ENCODE peak calls at places on chromosomes 13 and 19, in four cellular contexts. One of them, this sample, is unnamed. For H3K4me1, the result is how much of the 10 kb centered on the place peaks cover.

GRCh38 chr13:39501711-39502324 is 101.2 kb downstream of the LHFPL6 start:
- DNase-seq in GM23338: no peak
- DNase-seq in CD8-positive, alpha-beta T cell: no peak
- DNase-seq in psoas muscle: no peak
- DNase-seq in this sample: no peak

GRCh38 chr13:19158526-19158925 is 23.1 kb downstream of the TUBA3C start:
- DNase-seq in GM23338: no peak
- DNase-seq in CD8-positive, alpha-beta T cell: no peak
- DNase-seq in psoas muscle: no peak
- DNase-seq in this sample: no peak

GRCh38 chr13:24142886-24143285 is 17.6 kb upstream of the SPATA13 start:
- DNase-seq in GM23338: no peak
- DNase-seq in CD8-positive, alpha-beta T cell: no peak
- DNase-seq in psoas muscle: no peak
- DNase-seq in this sample: no peak

GRCh38 chr13:37598572-37598971 is at the start of gene POSTN:
- DNase-seq in GM23338: no peak
- DNase-seq in CD8-positive, alpha-beta T cell: no peak
- DNase-seq in psoas muscle: no peak
- DNase-seq in this sample: no peak

GRCh38 chr13:44403720-44404063 is 30.1 kb downstream of the SERP2 start:
- DNase-seq in GM23338: peak
- DNase-seq in CD8-positive, alpha-beta T cell: no peak
- DNase-seq in psoas muscle: no peak
- DNase-seq in this sample: no peak

GRCh38 chr13:113976711-113977684 is 3.1 kb upstream of the C13orf46 start:
- DNase-seq in GM23338: no peak
- DNase-seq in CD8-positive, alpha-beta T cell: no peak
- DNase-seq in psoas muscle: peak
- DNase-seq in this sample: no peak

GRCh38 chr19:47044946-47045866 is 3.2 kb downstream of the TMEM160 start:
- DNase-seq in GM23338: no peak
- DNase-seq in CD8-positive, alpha-beta T cell: no peak
- DNase-seq in psoas muscle: no peak
- DNase-seq in this sample: no peak

GRCh38 chr19:5339950-5340636 is 519 bp downstream of the PTPRS start:
- DNase-seq in GM23338: peak
- DNase-seq in CD8-positive, alpha-beta T cell: no peak
- DNase-seq in psoas muscle: no peak
- DNase-seq in this sample: no peak

GRCh38 chr19:7153008-7153407 is 83.5 kb downstream of the ZNF557 start:
- DNase-seq in GM23338: no peak
- DNase-seq in CD8-positive, alpha-beta T cell: no peak
- DNase-seq in psoas muscle: no peak
- DNase-seq in this sample: no peak

GRCh38 chr19:41161903-41162302 is 31.1 kb upstream of the CYP2S1 start:
- DNase-seq in GM23338: peak
- DNase-seq in CD8-positive, alpha-beta T cell: no peak
- DNase-seq in psoas muscle: no peak
- DNase-seq in this sample: no peak

GRCh38 chr19:35123573-35123972 is 8.0 kb downstream of the FXYD3 start:
- DNase-seq in GM23338: no peak
- DNase-seq in CD8-positive, alpha-beta T cell: no peak
- DNase-seq in psoas muscle: peak
- DNase-seq in this sample: no peak

GRCh38 chr19:58350001-58350801 is 3.1 kb downstream of the A1BG start:
- DNase-seq in GM23338: peak
- DNase-seq in CD8-positive, alpha-beta T cell: no peak
- DNase-seq in psoas muscle: no peak
- DNase-seq in this sample: no peak

GRCh38 chr13:40992678-40993077 is 26.4 kb downstream of the ELF1 start:
- DNase-seq in GM23338: no peak
- DNase-seq in CD8-positive, alpha-beta T cell: no peak
- DNase-seq in psoas muscle: no peak
- DNase-seq in this sample: no peak

GRCh38 chr19:982567-983170 is 1.5 kb upstream of the WDR18 start:
- DNase-seq in GM23338: peak
- DNase-seq in CD8-positive, alpha-beta T cell: peak
- DNase-seq in psoas muscle: peak
- DNase-seq in this sample: no peak

GRCh38 chr19:32252333-32252669 is 93.1 kb upstream of the ZNF507 start:
- DNase-seq in GM23338: no peak
- DNase-seq in CD8-positive, alpha-beta T cell: no peak
- DNase-seq in psoas muscle: no peak
- DNase-seq in this sample: no peak

GRCh38 chr19:16605552-16605951 is 22.5 kb downstream of the MED26 start:
- DNase-seq in GM23338: no peak
- DNase-seq in CD8-positive, alpha-beta T cell: no peak
- DNase-seq in psoas muscle: peak
- DNase-seq in this sample: no peak

GRCh38 chr19:23415561-23416191 is 20.4 kb upstream of the ZNF91 start:
- DNase-seq in GM23338: peak
- DNase-seq in CD8-positive, alpha-beta T cell: no peak
- DNase-seq in psoas muscle: peak
- DNase-seq in this sample: no peak

GRCh38 chr19:33096005-33096404 is 15.0 kb downstream of the GPATCH1 start:
- DNase-seq in GM23338: no peak
- DNase-seq in CD8-positive, alpha-beta T cell: no peak
- DNase-seq in psoas muscle: no peak
- DNase-seq in this sample: no peak

GRCh38 chr13:39506559-39507390 is 96.2 kb downstream of the LHFPL6 start:
- DNase-seq in GM23338: peak
- DNase-seq in CD8-positive, alpha-beta T cell: no peak
- DNase-seq in psoas muscle: no peak
- DNase-seq in this sample: no peak

GRCh38 chr19:13817615-13818371 is 22.6 kb downstream of the ZSWIM4 start:
- DNase-seq in GM23338: peak
- DNase-seq in CD8-positive, alpha-beta T cell: no peak
- DNase-seq in psoas muscle: no peak
- DNase-seq in this sample: peak

GRCh38 chr13:64305246-64305645 is 2889.6 kb upstream of the PCDH20 start:
- DNase-seq in GM23338: no peak
- DNase-seq in CD8-positive, alpha-beta T cell: no peak
- DNase-seq in psoas muscle: no peak
- DNase-seq in this sample: no peak

GRCh38 chr19:45864629-45865082 is 530 bp downstream of the FOXA3 start:
- DNase-seq in GM23338: no peak
- DNase-seq in CD8-positive, alpha-beta T cell: no peak
- DNase-seq in psoas muscle: no peak
- DNase-seq in this sample: no peak

GRCh38 chr13:113869263-113869662 is 5.4 kb upstream of the GAS6 start:
- DNase-seq in GM23338: no peak
- DNase-seq in CD8-positive, alpha-beta T cell: no peak
- DNase-seq in psoas muscle: no peak
- DNase-seq in this sample: no peak

GRCh38 chr13:45374917-45375316 is 33.9 kb upstream of the TPT1 start:
- DNase-seq in GM23338: no peak
- DNase-seq in CD8-positive, alpha-beta T cell: no peak
- DNase-seq in psoas muscle: no peak
- DNase-seq in this sample: no peak

GRCh38 chr13:52160053-52160452 is 656 bp upstream of the NEK3 start:
- DNase-seq in GM23338: no peak
- DNase-seq in CD8-positive, alpha-beta T cell: no peak
- DNase-seq in psoas muscle: no peak
- DNase-seq in this sample: no peak

GRCh38 chr13:99909836-99910619 is 61.5 kb downstream of the ZIC5 start:
- DNase-seq in GM23338: no peak
- DNase-seq in CD8-positive, alpha-beta T cell: no peak
- DNase-seq in psoas muscle: no peak
- DNase-seq in this sample: no peak

GRCh38 chr13:32135655-32136054 is 104.1 kb downstream of the FRY start:
- DNase-seq in GM23338: no peak
- DNase-seq in CD8-positive, alpha-beta T cell: no peak
- DNase-seq in psoas muscle: no peak
- DNase-seq in this sample: no peak

GRCh38 chr19:48896191-48896720 is 2.3 kb downstream of the TULP2 start:
- DNase-seq in GM23338: peak
- DNase-seq in CD8-positive, alpha-beta T cell: peak
- DNase-seq in psoas muscle: peak
- DNase-seq in this sample: peak

GRCh38 chr19:35733180-35734125 is 8.8 kb downstream of the IGFLR1 start:
- DNase-seq in GM23338: no peak
- DNase-seq in CD8-positive, alpha-beta T cell: no peak
- DNase-seq in psoas muscle: no peak
- DNase-seq in this sample: no peak

GRCh38 chr19:48169585-48169973 is 565 bp downstream of the LIG1 start:
- DNase-seq in GM23338: peak
- DNase-seq in CD8-positive, alpha-beta T cell: peak
- DNase-seq in psoas muscle: peak
- DNase-seq in this sample: peak

GRCh38 chr19:39093761-39094160 is 9.6 kb downstream of the ACP7 start:
- DNase-seq in GM23338: no peak
- DNase-seq in CD8-positive, alpha-beta T cell: no peak
- DNase-seq in psoas muscle: no peak
- DNase-seq in this sample: no peak

GRCh38 chr13:97234742-97235141 is 12.6 kb downstream of the MBNL2 start:
- DNase-seq in GM23338: no peak
- DNase-seq in CD8-positive, alpha-beta T cell: no peak
- DNase-seq in psoas muscle: no peak
- DNase-seq in this sample: no peak

GRCh38 chr13:97234236-97234635 is 12.1 kb downstream of the MBNL2 start:
- DNase-seq in GM23338: no peak
- DNase-seq in CD8-positive, alpha-beta T cell: no peak
- DNase-seq in psoas muscle: no peak
- DNase-seq in this sample: no peak

GRCh38 chr13:97235549-97236206 is 13.5 kb downstream of the MBNL2 start:
- DNase-seq in GM23338: no peak
- DNase-seq in CD8-positive, alpha-beta T cell: no peak
- DNase-seq in psoas muscle: no peak
- DNase-seq in this sample: no peak

GRCh38 chr13:97231832-97232201 is 9.7 kb downstream of the MBNL2 start:
- DNase-seq in GM23338: no peak
- DNase-seq in CD8-positive, alpha-beta T cell: no peak
- DNase-seq in psoas muscle: no peak
- DNase-seq in this sample: no peak

DNA sequence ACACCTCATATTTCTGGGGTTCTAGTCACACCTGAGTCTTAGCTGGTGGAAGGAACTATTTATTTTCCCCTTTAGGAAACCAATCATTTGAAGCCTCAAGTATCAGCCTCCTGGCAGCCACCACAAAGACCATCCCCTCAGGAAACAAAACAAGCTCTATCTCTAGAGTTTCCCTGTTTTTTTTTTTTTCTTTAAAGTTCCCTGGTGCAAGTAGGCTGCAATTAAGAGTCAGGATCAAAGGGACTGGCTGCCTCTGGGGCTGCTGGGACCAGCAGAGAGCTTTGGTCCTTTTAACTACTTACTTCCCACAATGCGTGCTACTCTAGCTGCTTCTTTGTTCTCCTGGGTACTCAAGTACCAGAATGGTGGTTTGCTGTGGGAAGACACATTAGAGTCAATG is 11.4 kb downstream of the MBNL2 start:
- DNase-seq in GM23338: no peak
- DNase-seq in CD8-positive, alpha-beta T cell: no peak
- DNase-seq in psoas muscle: no peak
- DNase-seq in this sample: no peak
- H3K4me1 ChIP-seq in GM23338: under half
- H3K4me1 ChIP-seq in CD8-positive, alpha-beta T cell: under half
- H3K4me1 ChIP-seq in psoas muscle: half or more
- H3K4me1 ChIP-seq in this sample: half or more

DNA sequence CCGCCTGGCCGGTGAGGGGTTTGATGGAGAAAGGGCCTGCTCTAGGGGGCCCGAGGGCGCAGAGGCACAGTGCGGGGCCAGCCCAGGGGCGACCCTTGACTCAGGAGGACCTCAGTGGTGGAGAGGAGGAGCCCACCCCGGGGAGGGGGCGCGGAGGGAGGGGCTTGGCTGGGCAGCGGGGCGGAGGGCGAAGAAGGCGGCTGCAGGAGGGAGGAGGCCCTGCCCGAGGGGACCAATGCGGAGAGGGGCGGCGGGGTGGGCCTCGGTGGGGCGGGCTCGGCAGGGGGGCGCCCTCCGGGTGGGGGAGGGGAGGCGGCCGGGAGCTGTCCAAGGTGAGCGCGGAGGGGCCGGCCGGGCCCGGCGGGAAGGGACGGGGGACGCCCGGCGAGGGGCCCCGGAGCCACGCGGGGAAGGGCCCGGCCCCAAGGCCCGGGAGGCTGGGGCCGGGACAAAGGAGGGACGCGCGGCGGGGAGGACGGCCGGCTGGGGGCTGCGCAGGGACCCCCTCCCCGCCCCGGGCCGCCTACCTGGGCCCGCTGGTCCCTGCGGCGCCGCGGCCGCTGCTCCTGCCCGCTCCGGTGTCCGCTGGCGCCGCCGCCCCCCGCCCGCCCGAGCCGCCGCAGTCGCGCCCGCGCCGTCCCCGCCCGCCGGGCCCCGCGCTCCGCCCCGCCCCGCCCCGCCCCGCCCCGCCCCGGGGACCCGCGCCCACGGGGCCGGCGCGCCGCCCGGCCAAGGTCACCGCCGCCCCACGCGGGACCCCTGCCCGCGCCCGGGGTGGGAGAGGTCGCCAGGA is at the start of gene DIRAS1:
- DNase-seq in GM23338: peak
- DNase-seq in CD8-positive, alpha-beta T cell: no peak
- DNase-seq in psoas muscle: peak
- DNase-seq in this sample: no peak
- H3K27ac ChIP-seq in GM23338: no peak
- H3K27ac ChIP-seq in CD8-positive, alpha-beta T cell: no peak
- H3K27ac ChIP-seq in psoas muscle: no peak
- H3K27ac ChIP-seq in this sample: no peak

GRCh38 chr13:27036236-27036981 is 135.2 kb downstream of the USP12 start:
- DNase-seq in GM23338: no peak
- DNase-seq in CD8-positive, alpha-beta T cell: no peak
- DNase-seq in psoas muscle: no peak
- DNase-seq in this sample: peak
- H3K4me1 ChIP-seq in GM23338: under half
- H3K4me1 ChIP-seq in CD8-positive, alpha-beta T cell: under half
- H3K4me1 ChIP-seq in psoas muscle: under half
- H3K4me1 ChIP-seq in this sample: under half

DNA sequence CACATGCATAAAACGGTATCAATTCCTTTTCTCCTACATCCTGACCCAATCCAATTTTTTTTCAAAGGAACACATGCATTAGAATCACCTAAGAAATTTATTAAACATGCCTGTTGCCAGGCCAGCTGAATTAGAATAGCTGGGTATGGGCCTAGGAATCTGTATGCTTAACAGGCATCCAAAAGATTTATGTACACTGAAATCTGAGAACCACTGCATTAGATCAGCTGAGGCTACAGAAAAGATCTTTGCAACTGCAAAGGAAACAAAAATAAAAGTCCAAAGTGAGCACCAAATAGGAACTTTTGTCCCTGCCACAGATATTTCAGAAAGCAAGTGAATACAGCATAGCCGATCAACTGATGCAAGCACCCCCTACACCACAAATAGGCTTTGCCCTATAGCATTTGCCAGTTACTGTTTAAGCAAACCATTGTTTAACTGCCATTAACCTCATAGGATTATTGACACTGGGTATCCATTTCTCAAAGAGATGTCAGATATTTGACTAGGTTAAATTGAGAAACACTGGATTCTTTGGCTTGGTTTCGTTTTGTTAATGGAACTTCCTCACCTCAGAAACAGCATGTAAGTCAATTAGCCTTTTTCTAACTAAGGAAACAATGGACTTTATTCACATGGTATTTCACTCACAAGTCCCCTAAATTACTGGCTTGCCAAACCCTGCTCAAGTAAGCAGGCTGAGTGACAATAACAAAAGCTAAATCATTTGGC is 68.0 kb downstream of the SUCLA2 start:
- DNase-seq in GM23338: peak
- DNase-seq in CD8-positive, alpha-beta T cell: no peak
- DNase-seq in psoas muscle: no peak
- DNase-seq in this sample: no peak
- H3K27ac ChIP-seq in GM23338: peak
- H3K27ac ChIP-seq in CD8-positive, alpha-beta T cell: no peak
- H3K27ac ChIP-seq in psoas muscle: no peak
- H3K27ac ChIP-seq in this sample: no peak

This sample was measured in suprapubic skin.